ENCODE peak calls at places on chromosomes 1 and 21, in seven cellular contexts. C is iris pigment epithelial cell; I is myocyte; U is AG10803; S is stimulated activated naive CD4-positive, alpha-beta T cell treated with Interleukin-2 at 50 U/mL for 16 hours; Q is left colon; L is A172. J is an unnamed sample.

GRCh38 chr1:156245451-156246232 is 2.2 kb downstream of the PAQR6 start:
- DNase-seq in S (peak), L (no peak), C (no peak), Q (peak), U (no peak), I (no peak), J (peak)

GRCh38 chr1:158039380-158039779 is 45.9 kb downstream of the KIRREL1 start:
- DNase-seq in L (no peak), U (peak), C (peak), I (no peak), Q (no peak), S (no peak), J (no peak)

GRCh38 chr1:162972768-162973167 is 96.4 kb upstream of the RGS4 start:
- DNase-seq in Q (no peak), L (no peak), C (peak), I (no peak), S (no peak), U (no peak), J (no peak)

GRCh38 chr1:66951513-66951912 is 26.7 kb downstream of the MIER1 start:
- DNase-seq in U (peak), I (no peak), C (peak), Q (no peak), L (peak), S (no peak), J (peak)

GRCh38 chr21:38839683-38840286 is 34.1 kb downstream of the ETS2 start:
- DNase-seq in U (peak), Q (no peak), I (peak), L (peak), C (peak), S (no peak), J (peak)

GRCh38 chr1:229624906-229625871 is 733 bp downstream of the TAF5L start:
- DNase-seq in L (peak), U (peak), Q (peak), S (peak), I (peak), C (peak), J (peak)

GRCh38 chr1:186498695-186499389 is 37.9 kb upstream of the PDC start:
- DNase-seq in C (peak), U (peak), S (no peak), L (no peak), I (no peak), Q (no peak), J (peak)

GRCh38 chr1:30462826-30463425 is 260.5 kb downstream of the MATN1 start:
- DNase-seq in L (no peak), I (no peak), Q (no peak), C (no peak), S (no peak), U (no peak), J (no peak)

GRCh38 chr1:213327318-213327667 is 276.3 kb downstream of the RPS6KC1 start:
- DNase-seq in L (peak), U (peak), C (peak), Q (peak), I (peak), S (no peak), J (peak)

GRCh38 chr1:214427871-214428277 is 123.5 kb downstream of the PTPN14 start:
- DNase-seq in C (peak), U (peak), I (peak), L (peak), S (peak), Q (peak), J (peak)

GRCh38 chr1:6222644-6223043 is 13.1 kb downstream of the ICMT start:
- DNase-seq in L (peak), Q (no peak), U (peak), I (peak), C (peak), S (no peak), J (peak)

GRCh38 chr1:43994794-43995790 is 3.7 kb downstream of the CCDC24 start:
- DNase-seq in U (peak), L (no peak), C (peak), I (no peak), Q (peak), S (no peak), J (no peak)

GRCh38 chr1:60989745-60990718 is 92.3 kb upstream of the NFIA start:
- DNase-seq in Q (no peak), C (peak), S (no peak), U (peak), I (peak), L (peak), J (peak)

GRCh38 chr1:180365039-180365438 is 135.0 kb downstream of the LHX4 start:
- DNase-seq in U (no peak), Q (no peak), L (no peak), I (no peak), C (peak), S (no peak), J (peak)

GRCh38 chr1:59680044-59680443 is 134.7 kb upstream of the HOOK1 start:
- DNase-seq in I (no peak), S (no peak), L (no peak), Q (no peak), U (no peak), C (no peak), J (no peak)

GRCh38 chr1:225427249-225428065 is at the start of gene LBR:
- DNase-seq in S (peak), C (peak), L (no peak), I (peak), Q (peak), U (peak), J (peak)

GRCh38 chr21:16535100-16535418 is 805.3 kb downstream of the USP25 start:
- DNase-seq in U (peak), C (peak), Q (peak), L (peak), S (no peak), I (peak), J (peak)

J was measured in epithelial cell of esophagus.